ENCODE peak calls at places on chromosomes 16 and 17, in seven cellular contexts. One of them, this sample, is unnamed.

GRCh38 chr16:72829846-72830620 is 217.9 kb downstream of the ZFHX3 start:
- DNase-seq in GM12891: no peak
- DNase-seq in uterus: no peak
- DNase-seq in ovary: no peak
- DNase-seq in stomach: no peak
- DNase-seq in transverse colon: no peak
- DNase-seq in heart left ventricle: no peak
- DNase-seq in this sample: no peak

GRCh38 chr16:87791295-87792204 is 25.8 kb upstream of the KLHDC4 start:
- DNase-seq in GM12891: no peak
- DNase-seq in uterus: no peak
- DNase-seq in ovary: no peak
- DNase-seq in stomach: no peak
- DNase-seq in transverse colon: no peak
- DNase-seq in heart left ventricle: no peak
- DNase-seq in this sample: no peak

GRCh38 chr17:57530508-57530907 is 214.6 kb downstream of the CCDC182 start:
- DNase-seq in GM12891: no peak
- DNase-seq in uterus: no peak
- DNase-seq in ovary: no peak
- DNase-seq in stomach: no peak
- DNase-seq in transverse colon: no peak
- DNase-seq in heart left ventricle: no peak
- DNase-seq in this sample: no peak

GRCh38 chr16:30567991-30568638 is 3.4 kb downstream of the ZNF688 start:
- DNase-seq in GM12891: no peak
- DNase-seq in uterus: no peak
- DNase-seq in ovary: no peak
- DNase-seq in stomach: no peak
- DNase-seq in transverse colon: peak; percentile 46
- DNase-seq in heart left ventricle: no peak
- DNase-seq in this sample: peak; percentile 62

GRCh38 chr17:34012709-34013375 is 242.2 kb upstream of the CCL2 start:
- DNase-seq in GM12891: no peak
- DNase-seq in uterus: no peak
- DNase-seq in ovary: no peak
- DNase-seq in stomach: no peak
- DNase-seq in transverse colon: no peak
- DNase-seq in heart left ventricle: no peak
- DNase-seq in this sample: no peak

GRCh38 chr17:13016881-13017622 is 775 bp downstream of the ELAC2 start:
- DNase-seq in GM12891: no peak
- DNase-seq in uterus: no peak
- DNase-seq in ovary: no peak
- DNase-seq in stomach: no peak
- DNase-seq in transverse colon: no peak
- DNase-seq in heart left ventricle: no peak
- DNase-seq in this sample: peak; percentile 26

GRCh38 chr16:19524356-19524865 is 669 bp downstream of the CCP110 start:
- DNase-seq in GM12891: no peak
- DNase-seq in uterus: no peak
- DNase-seq in ovary: no peak
- DNase-seq in stomach: no peak
- DNase-seq in transverse colon: no peak
- DNase-seq in heart left ventricle: no peak
- DNase-seq in this sample: no peak

GRCh38 chr17:80968602-80969029 is 23.0 kb upstream of the CHMP6 start:
- DNase-seq in GM12891: no peak
- DNase-seq in uterus: peak; percentile 64
- DNase-seq in ovary: peak; percentile 64
- DNase-seq in stomach: no peak
- DNase-seq in transverse colon: peak; percentile 34
- DNase-seq in heart left ventricle: no peak
- DNase-seq in this sample: no peak

GRCh38 chr16:89801800-89802199 is 14.6 kb downstream of the FANCA start:
- DNase-seq in GM12891: no peak
- DNase-seq in uterus: no peak
- DNase-seq in ovary: no peak
- DNase-seq in stomach: no peak
- DNase-seq in transverse colon: no peak
- DNase-seq in heart left ventricle: no peak
- DNase-seq in this sample: no peak

GRCh38 chr17:19979917-19980770 is 2.5 kb upstream of the AKAP10 start:
- DNase-seq in GM12891: no peak
- DNase-seq in uterus: no peak
- DNase-seq in ovary: peak; percentile 63
- DNase-seq in stomach: no peak
- DNase-seq in transverse colon: peak; percentile 13
- DNase-seq in heart left ventricle: peak; percentile 56
- DNase-seq in this sample: no peak

GRCh38 chr16:78005881-78006280 is 16.5 kb upstream of the CLEC3A start:
- DNase-seq in GM12891: no peak
- DNase-seq in uterus: no peak
- DNase-seq in ovary: no peak
- DNase-seq in stomach: no peak
- DNase-seq in transverse colon: no peak
- DNase-seq in heart left ventricle: no peak
- DNase-seq in this sample: no peak

GRCh38 chr16:85423186-85423550 is 190.0 kb upstream of the GSE1 start:
- DNase-seq in GM12891: no peak
- DNase-seq in uterus: no peak
- DNase-seq in ovary: peak; percentile 9
- DNase-seq in stomach: no peak
- DNase-seq in transverse colon: no peak
- DNase-seq in heart left ventricle: no peak
- DNase-seq in this sample: no peak

GRCh38 chr16:86085161-86085611 is 186.2 kb downstream of the IRF8 start:
- DNase-seq in GM12891: no peak
- DNase-seq in uterus: no peak
- DNase-seq in ovary: no peak
- DNase-seq in stomach: no peak
- DNase-seq in transverse colon: no peak
- DNase-seq in heart left ventricle: no peak
- DNase-seq in this sample: no peak

GRCh38 chr16:23504453-23505179 is 5.7 kb downstream of the GGA2 start:
- DNase-seq in GM12891: peak; percentile 34
- DNase-seq in uterus: peak; percentile 51
- DNase-seq in ovary: peak; percentile 41
- DNase-seq in stomach: peak; percentile 46
- DNase-seq in transverse colon: peak; percentile 42
- DNase-seq in heart left ventricle: peak; percentile 49
- DNase-seq in this sample: peak; percentile 80

GRCh38 chr17:29613371-29613837 is 9.3 kb downstream of the CORO6 start:
- DNase-seq in GM12891: peak; percentile 76
- DNase-seq in uterus: peak; percentile 93
- DNase-seq in ovary: peak; percentile 92
- DNase-seq in stomach: peak; percentile 93
- DNase-seq in transverse colon: peak; percentile 95
- DNase-seq in heart left ventricle: peak; percentile 96
- DNase-seq in this sample: no peak

GRCh38 chr16:27238016-27238587 is 30.5 kb downstream of the NSMCE1 start:
- DNase-seq in GM12891: no peak
- DNase-seq in uterus: no peak
- DNase-seq in ovary: no peak
- DNase-seq in stomach: peak; percentile 44
- DNase-seq in transverse colon: peak; percentile 71
- DNase-seq in heart left ventricle: no peak
- DNase-seq in this sample: no peak

GRCh38 chr17:3447625-3448024 is 14.0 kb upstream of the OR1E2 start:
- DNase-seq in GM12891: no peak
- DNase-seq in uterus: no peak
- DNase-seq in ovary: no peak
- DNase-seq in stomach: no peak
- DNase-seq in transverse colon: no peak
- DNase-seq in heart left ventricle: no peak
- DNase-seq in this sample: no peak

GRCh38 chr16:31427441-31428276 is 501 bp downstream of the COX6A2 start:
- DNase-seq in GM12891: no peak
- DNase-seq in uterus: peak; percentile 69
- DNase-seq in ovary: peak; percentile 66
- DNase-seq in stomach: peak; percentile 60
- DNase-seq in transverse colon: peak; percentile 45
- DNase-seq in heart left ventricle: peak; percentile 80
- DNase-seq in this sample: no peak

DNA sequence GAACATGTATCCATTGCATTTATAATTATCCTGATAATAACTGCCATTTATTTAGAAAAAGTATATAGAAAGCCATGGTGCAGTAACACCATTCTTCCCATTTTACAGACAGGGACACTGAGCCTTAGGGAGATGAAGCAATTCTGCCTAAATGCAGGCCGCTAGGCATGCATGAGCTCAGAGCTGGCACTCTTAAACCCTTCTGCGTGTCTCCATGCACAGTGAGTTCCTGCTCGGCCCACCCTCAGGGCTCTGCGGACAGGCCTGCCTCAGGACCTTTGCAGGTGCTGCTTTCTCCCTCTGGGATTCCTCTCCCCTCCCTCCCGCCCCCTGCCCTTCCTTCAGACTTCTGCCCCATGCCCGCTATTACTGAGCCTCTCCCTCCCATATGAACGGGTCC is 54.3 kb upstream of the WSB1 start:
- DNase-seq in GM12891: no peak
- DNase-seq in uterus: no peak
- DNase-seq in ovary: no peak
- DNase-seq in stomach: no peak
- DNase-seq in transverse colon: no peak
- DNase-seq in heart left ventricle: no peak
- DNase-seq in this sample: no peak
- TF ChIP-seq POLR2A in GM12891: no peak
- TF ChIP-seq POLR2A in uterus: no peak
- TF ChIP-seq POLR2A in ovary: no peak
- TF ChIP-seq POLR2A in stomach: no peak
- TF ChIP-seq POLR2A in transverse colon: no peak
- TF ChIP-seq POLR2A in heart left ventricle: no peak
- TF ChIP-seq POLR2A in this sample: no peak

GRCh38 chr16:58492735-58493134 is 7.2 kb upstream of the NDRG4 start:
- DNase-seq in GM12891: no peak
- DNase-seq in uterus: no peak
- DNase-seq in ovary: no peak
- DNase-seq in stomach: no peak
- DNase-seq in transverse colon: no peak
- DNase-seq in heart left ventricle: no peak
- DNase-seq in this sample: no peak
- TF ChIP-seq POLR2A in GM12891: no peak
- TF ChIP-seq POLR2A in uterus: no peak
- TF ChIP-seq POLR2A in ovary: no peak
- TF ChIP-seq POLR2A in stomach: no peak
- TF ChIP-seq POLR2A in transverse colon: no peak
- TF ChIP-seq POLR2A in heart left ventricle: no peak
- TF ChIP-seq POLR2A in this sample: no peak

GRCh38 chr16:20766294-20766693 is 2.5 kb downstream of the ACSM3 start:
- DNase-seq in GM12891: no peak
- DNase-seq in uterus: no peak
- DNase-seq in ovary: no peak
- DNase-seq in stomach: no peak
- DNase-seq in transverse colon: no peak
- DNase-seq in heart left ventricle: no peak
- DNase-seq in this sample: no peak

GRCh38 chr16:20763461-20764232 is at the start of gene ACSM3:
- DNase-seq in GM12891: peak; percentile 58
- DNase-seq in uterus: peak; percentile 44
- DNase-seq in ovary: peak; percentile 48
- DNase-seq in stomach: peak; percentile 78
- DNase-seq in transverse colon: peak; percentile 82
- DNase-seq in heart left ventricle: peak; percentile 27
- DNase-seq in this sample: peak; percentile 63

GRCh38 chr16:20767577-20767976 is 3.8 kb downstream of the ACSM3 start:
- DNase-seq in GM12891: no peak
- DNase-seq in uterus: no peak
- DNase-seq in ovary: no peak
- DNase-seq in stomach: no peak
- DNase-seq in transverse colon: no peak
- DNase-seq in heart left ventricle: no peak
- DNase-seq in this sample: no peak

GRCh38 chr16:20768121-20768520 is 4.3 kb downstream of the ACSM3 start:
- DNase-seq in GM12891: no peak
- DNase-seq in uterus: no peak
- DNase-seq in ovary: no peak
- DNase-seq in stomach: no peak
- DNase-seq in transverse colon: no peak
- DNase-seq in heart left ventricle: no peak
- DNase-seq in this sample: no peak

GRCh38 chr16:20765732-20766131 is 1.9 kb downstream of the ACSM3 start:
- DNase-seq in GM12891: no peak
- DNase-seq in uterus: no peak
- DNase-seq in ovary: no peak
- DNase-seq in stomach: no peak
- DNase-seq in transverse colon: no peak
- DNase-seq in heart left ventricle: no peak
- DNase-seq in this sample: no peak
- TF ChIP-seq POLR2A in GM12891: no peak
- TF ChIP-seq POLR2A in uterus: no peak
- TF ChIP-seq POLR2A in ovary: no peak
- TF ChIP-seq POLR2A in stomach: no peak
- TF ChIP-seq POLR2A in transverse colon: no peak
- TF ChIP-seq POLR2A in heart left ventricle: no peak
- TF ChIP-seq POLR2A in this sample: no peak

DNA sequence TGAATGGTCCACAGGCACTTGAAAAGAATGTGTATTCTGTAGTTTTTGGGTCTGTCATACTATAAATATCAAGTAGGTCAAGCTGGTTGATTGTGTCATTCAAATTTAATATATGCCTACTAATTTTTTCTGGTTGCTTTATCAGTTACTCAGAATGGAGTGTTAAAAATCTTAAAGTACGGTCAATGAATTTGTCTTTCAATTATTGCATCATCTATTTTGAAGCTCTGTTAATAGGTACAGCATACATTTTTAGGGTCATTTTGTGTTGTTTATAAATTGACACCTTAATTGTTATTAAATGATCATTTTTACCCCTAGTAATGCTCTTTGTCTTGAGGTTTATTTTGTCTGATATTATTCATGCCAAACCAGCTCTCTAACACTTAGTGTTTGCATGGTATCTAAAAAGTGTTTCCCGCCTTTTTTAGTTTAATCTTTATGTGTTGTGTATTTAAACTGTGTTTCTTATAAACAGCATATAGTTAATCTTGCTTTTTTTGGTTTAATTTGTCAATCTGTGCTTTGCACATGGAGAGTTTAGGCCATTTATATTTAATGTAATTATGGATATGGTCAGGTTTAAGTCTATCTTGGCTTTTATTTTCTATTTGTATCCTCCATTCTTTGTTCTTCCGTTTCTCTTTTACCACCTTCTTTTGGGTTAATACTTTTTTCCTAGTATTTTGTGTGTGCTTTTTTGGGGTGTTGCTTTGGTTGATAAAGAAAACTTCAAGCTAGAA is 204.9 kb upstream of the EEF2KMT start:
- DNase-seq in GM12891: no peak
- DNase-seq in uterus: no peak
- DNase-seq in ovary: no peak
- DNase-seq in stomach: no peak
- DNase-seq in transverse colon: no peak
- DNase-seq in heart left ventricle: no peak
- DNase-seq in this sample: no peak
- TF ChIP-seq POLR2A in GM12891: no peak
- TF ChIP-seq POLR2A in uterus: no peak
- TF ChIP-seq POLR2A in ovary: no peak
- TF ChIP-seq POLR2A in stomach: no peak
- TF ChIP-seq POLR2A in transverse colon: no peak
- TF ChIP-seq POLR2A in heart left ventricle: no peak
- TF ChIP-seq POLR2A in this sample: no peak